ENCODE peak calls at places on chromosomes 11 and 22, in five cellular contexts. P is adipocyte; F is ovary; E is suprapubic skin; G is CD8-positive, alpha-beta memory T cell. Q is an unnamed sample. For H3K27me3, the result is how much of the 10 kb centered on the place peaks cover.

GRCh38 chr22:20203142-20204099 is 52.6 kb upstream of the CCDC188 start:
- DNase-seq in P (no peak), F (no peak), E (no peak), G (no peak), Q (no peak)

GRCh38 chr11:11973361-11973800 is 35.0 kb downstream of the DKK3 start:
- DNase-seq in P (peak), F (peak), E (no peak), G (no peak), Q (peak)

GRCh38 chr11:48172818-48173609 is 43.6 kb upstream of the OR4B1 start:
- DNase-seq in P (peak), F (peak), E (no peak), G (peak), Q (peak)

GRCh38 chr11:23423119-23423518 is 562.8 kb upstream of the CCDC179 start:
- DNase-seq in P (peak), F (no peak), E (no peak), G (no peak), Q (no peak)

GRCh38 chr11:31806186-31806943 is 4.8 kb downstream of the PAX6 start:
- DNase-seq in P (no peak), F (no peak), E (no peak), G (no peak), Q (no peak)

GRCh38 chr11:121341609-121342008 is 49.0 kb downstream of the SC5D start:
- DNase-seq in P (no peak), F (no peak), E (no peak), G (no peak), Q (no peak)

GRCh38 chr11:100631316-100631715 is 55.8 kb upstream of the ARHGAP42 start:
- DNase-seq in P (no peak), F (no peak), E (no peak), G (no peak), Q (no peak)

GRCh38 chr11:4202749-4203148 is 108.2 kb downstream of the RRM1 start:
- DNase-seq in P (no peak), F (no peak), E (no peak), G (no peak), Q (no peak)

GRCh38 chr11:68312780-68313573 is 586 bp downstream of the LRP5 start:
- DNase-seq in P (peak), F (no peak), E (no peak), G (no peak), Q (no peak)

GRCh38 chr11:6203327-6203726 is 2.0 kb upstream of the C11orf42 start:
- DNase-seq in P (no peak), F (no peak), E (no peak), G (no peak), Q (no peak)

GRCh38 chr22:38218661-38219331 is 17.0 kb downstream of the MAFF start:
- DNase-seq in P (peak), F (peak), E (no peak), G (peak), Q (peak)

GRCh38 chr11:66119348-66120133 is 49.5 kb downstream of the PACS1 start:
- DNase-seq in P (peak), F (peak), E (no peak), G (no peak), Q (no peak)

GRCh38 chr11:70091651-70092050 is 13.5 kb downstream of the ANO1 start:
- DNase-seq in P (no peak), F (no peak), E (no peak), G (no peak), Q (no peak)

GRCh38 chr11:101523634-101524260 is 60.1 kb downstream of the TRPC6 start:
- DNase-seq in P (no peak), F (no peak), E (no peak), G (no peak), Q (no peak)

GRCh38 chr11:2259466-2259830 is 10.9 kb downstream of the ASCL2 start:
- DNase-seq in P (no peak), F (no peak), E (no peak), G (no peak), Q (no peak)

GRCh38 chr11:118524356-118524755 is 2.9 kb upstream of the TTC36 start:
- DNase-seq in P (no peak), F (no peak), E (no peak), G (no peak), Q (no peak)

GRCh38 chr11:99814021-99814420 is 793.3 kb downstream of the CNTN5 start:
- DNase-seq in P (no peak), F (no peak), E (no peak), G (no peak), Q (no peak)

GRCh38 chr22:41682033-41682807 is 6.4 kb downstream of the SNU13 start:
- DNase-seq in P (peak), F (peak), E (peak), G (peak), Q (peak)

GRCh38 chr11:129391864-129392263 is 16.2 kb downstream of the BARX2 start:
- DNase-seq in P (no peak), F (no peak), E (no peak), G (no peak), Q (no peak)

GRCh38 chr22:23777776-23778575 is 5.3 kb downstream of the MMP11 start:
- DNase-seq in P (no peak), F (no peak), E (no peak), G (no peak), Q (peak)

GRCh38 chr11:35166369-35167360 is 27.7 kb downstream of the CD44 start:
- DNase-seq in P (peak), F (no peak), E (no peak), G (no peak), Q (no peak)

GRCh38 chr11:134406264-134407185 is 5.5 kb downstream of the B3GAT1 start:
- DNase-seq in P (no peak), F (no peak), E (no peak), G (no peak), Q (no peak)

GRCh38 chr11:134404485-134405341 is 7.3 kb downstream of the B3GAT1 start:
- DNase-seq in P (no peak), F (no peak), E (no peak), G (no peak), Q (no peak)

GRCh38 chr11:134407321-134407828 is 4.7 kb downstream of the B3GAT1 start:
- DNase-seq in P (no peak), F (no peak), E (no peak), G (no peak), Q (no peak)

GRCh38 chr11:134405436-134405835 is 6.6 kb downstream of the B3GAT1 start:
- DNase-seq in P (no peak), F (no peak), E (no peak), G (no peak), Q (no peak)

GRCh38 chr11:134405841-134406240 is 6.2 kb downstream of the B3GAT1 start:
- DNase-seq in P (no peak), F (no peak), E (no peak), G (no peak), Q (no peak)
- H3K27me3 ChIP-seq in P (under half), F (under half), E (half or more), G (under half), Q (under half)

GRCh38 chr11:19342036-19342435 is 101.3 kb upstream of the E2F8 start:
- DNase-seq in P (no peak), F (no peak), E (no peak), G (no peak), Q (no peak)

GRCh38 chr11:19345519-19345847 is 104.7 kb upstream of the E2F8 start:
- DNase-seq in P (peak), F (no peak), E (no peak), G (no peak), Q (no peak)

GRCh38 chr11:19347911-19348310 is 107.2 kb upstream of the E2F8 start:
- DNase-seq in P (no peak), F (no peak), E (no peak), G (no peak), Q (no peak)

GRCh38 chr11:19345848-19346681 is 105.3 kb upstream of the E2F8 start:
- DNase-seq in P (no peak), F (no peak), E (no peak), G (no peak), Q (no peak)

GRCh38 chr11:19344661-19345518 is 104.1 kb upstream of the E2F8 start:
- DNase-seq in P (no peak), F (no peak), E (no peak), G (no peak), Q (no peak)
- H3K27me3 ChIP-seq in P (under half), F (under half), E (half or more), G (under half), Q (under half)

GRCh38 chr11:73072935-73073481 is 69.1 kb downstream of the FCHSD2 start:
- DNase-seq in P (peak), F (no peak), E (no peak), G (no peak), Q (no peak)

GRCh38 chr11:73077454-73077853 is 64.7 kb downstream of the FCHSD2 start:
- DNase-seq in P (no peak), F (no peak), E (no peak), G (no peak), Q (no peak)

GRCh38 chr11:73078631-73079030 is 63.5 kb downstream of the FCHSD2 start:
- DNase-seq in P (no peak), F (no peak), E (no peak), G (no peak), Q (no peak)
- H3K27me3 ChIP-seq in P (under half), F (under half), E (under half), G (under half), Q (under half)

GRCh38 chr11:91998466-91998865 is 226.2 kb upstream of the FAT3 start:
- DNase-seq in P (no peak), F (no peak), E (no peak), G (no peak), Q (no peak)
- H3K27me3 ChIP-seq in P (under half), F (under half), E (under half), G (under half), Q (under half)

DNA sequence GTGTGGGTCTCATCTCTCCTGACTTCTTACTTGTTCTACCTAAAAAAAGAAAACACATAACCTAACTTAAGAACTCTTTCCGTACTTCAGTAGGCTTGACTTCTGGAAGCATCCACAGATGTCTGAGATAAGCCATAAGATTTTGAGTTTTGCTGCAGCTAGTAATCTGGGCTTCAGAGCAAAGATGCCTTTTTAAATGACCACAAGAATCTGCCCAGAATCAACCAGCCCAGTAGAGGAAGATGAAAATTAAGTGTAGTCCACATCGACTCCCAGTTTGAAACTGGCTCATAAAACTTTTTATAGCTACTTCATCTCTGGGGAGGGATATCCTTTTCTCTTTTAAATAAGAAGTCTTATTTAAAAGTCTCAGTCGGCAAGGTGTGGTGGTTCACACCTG is 10.7 kb downstream of the DENND5A start:
- DNase-seq in P (no peak), F (no peak), E (no peak), G (no peak), Q (no peak)
- H3K27me3 ChIP-seq in P (under half), F (under half), E (under half), G (under half), Q (under half)

Q was measured in uterus.